ENCODE peak calls at places on chromosome 1, in seven cellular contexts. One of them, this sample, is unnamed. For H3K27me3, the result is how much of the 10 kb centered on the place peaks cover.

GRCh38 chr1:25744140-25744581 is 55.8 kb upstream of the SELENON start:
- DNase-seq in right lobe of liver: peak
- DNase-seq in transverse colon: peak
- DNase-seq in ovary: peak
- DNase-seq in body of pancreas: peak
- DNase-seq in adrenal gland: peak
- DNase-seq in IMR-90: peak
- DNase-seq in this sample: peak

GRCh38 chr1:183742367-183742766 is 62.6 kb upstream of the RGL1 start:
- DNase-seq in right lobe of liver: no peak
- DNase-seq in adrenal gland: no peak
- DNase-seq in IMR-90: no peak
- DNase-seq in transverse colon: no peak
- DNase-seq in ovary: no peak
- DNase-seq in body of pancreas: no peak
- DNase-seq in this sample: no peak

GRCh38 chr1:115755436-115756370 is 12.8 kb downstream of the CASQ2 start:
- DNase-seq in ovary: no peak
- DNase-seq in right lobe of liver: no peak
- DNase-seq in adrenal gland: no peak
- DNase-seq in body of pancreas: no peak
- DNase-seq in transverse colon: no peak
- DNase-seq in IMR-90: no peak
- DNase-seq in this sample: no peak

GRCh38 chr1:15950302-15950701 is 25.6 kb downstream of the ZBTB17 start:
- DNase-seq in right lobe of liver: no peak
- DNase-seq in adrenal gland: no peak
- DNase-seq in body of pancreas: no peak
- DNase-seq in ovary: no peak
- DNase-seq in transverse colon: no peak
- DNase-seq in IMR-90: no peak
- DNase-seq in this sample: no peak

GRCh38 chr1:159429074-159429861 is 2.7 kb upstream of the OR10J4 start:
- DNase-seq in right lobe of liver: no peak
- DNase-seq in transverse colon: no peak
- DNase-seq in ovary: no peak
- DNase-seq in body of pancreas: no peak
- DNase-seq in adrenal gland: no peak
- DNase-seq in IMR-90: peak
- DNase-seq in this sample: no peak

GRCh38 chr1:201295861-201296260 is 12.6 kb downstream of the PKP1 start:
- DNase-seq in body of pancreas: no peak
- DNase-seq in adrenal gland: no peak
- DNase-seq in right lobe of liver: no peak
- DNase-seq in ovary: no peak
- DNase-seq in transverse colon: no peak
- DNase-seq in IMR-90: peak
- DNase-seq in this sample: no peak

GRCh38 chr1:207084701-207085180 is 3.9 kb upstream of the C4BPB start:
- DNase-seq in ovary: peak
- DNase-seq in right lobe of liver: no peak
- DNase-seq in body of pancreas: peak
- DNase-seq in adrenal gland: peak
- DNase-seq in transverse colon: peak
- DNase-seq in IMR-90: peak
- DNase-seq in this sample: peak

GRCh38 chr1:67619080-67619479 is 65.9 kb upstream of the GADD45A start:
- DNase-seq in IMR-90: no peak
- DNase-seq in transverse colon: no peak
- DNase-seq in body of pancreas: no peak
- DNase-seq in right lobe of liver: no peak
- DNase-seq in ovary: no peak
- DNase-seq in adrenal gland: no peak
- DNase-seq in this sample: no peak

GRCh38 chr1:98046031-98046641 is 125.3 kb upstream of the DPYD start:
- DNase-seq in right lobe of liver: peak
- DNase-seq in transverse colon: no peak
- DNase-seq in IMR-90: peak
- DNase-seq in body of pancreas: no peak
- DNase-seq in adrenal gland: no peak
- DNase-seq in ovary: no peak
- DNase-seq in this sample: peak

GRCh38 chr1:171243878-171244277 is 4.4 kb upstream of the FMO1 start:
- DNase-seq in ovary: no peak
- DNase-seq in IMR-90: no peak
- DNase-seq in transverse colon: no peak
- DNase-seq in body of pancreas: no peak
- DNase-seq in right lobe of liver: no peak
- DNase-seq in adrenal gland: no peak
- DNase-seq in this sample: no peak

GRCh38 chr1:179817789-179818188 is 59.8 kb downstream of the TOR1AIP2 start:
- DNase-seq in body of pancreas: peak
- DNase-seq in adrenal gland: peak
- DNase-seq in ovary: no peak
- DNase-seq in right lobe of liver: no peak
- DNase-seq in transverse colon: no peak
- DNase-seq in IMR-90: peak
- DNase-seq in this sample: peak

GRCh38 chr1:164673584-164674214 is 114.7 kb downstream of the PBX1 start:
- DNase-seq in IMR-90: no peak
- DNase-seq in body of pancreas: no peak
- DNase-seq in right lobe of liver: no peak
- DNase-seq in adrenal gland: no peak
- DNase-seq in ovary: no peak
- DNase-seq in transverse colon: no peak
- DNase-seq in this sample: peak

GRCh38 chr1:36986241-36986955 is 47.9 kb downstream of the GRIK3 start:
- DNase-seq in transverse colon: no peak
- DNase-seq in adrenal gland: no peak
- DNase-seq in ovary: no peak
- DNase-seq in right lobe of liver: no peak
- DNase-seq in body of pancreas: no peak
- DNase-seq in IMR-90: no peak
- DNase-seq in this sample: no peak

GRCh38 chr1:53553734-53554509 is 94.7 kb downstream of the DMRTB1 start:
- DNase-seq in adrenal gland: peak
- DNase-seq in IMR-90: no peak
- DNase-seq in body of pancreas: no peak
- DNase-seq in ovary: no peak
- DNase-seq in right lobe of liver: peak
- DNase-seq in transverse colon: peak
- DNase-seq in this sample: no peak

GRCh38 chr1:81329061-81329460 is 471.7 kb upstream of the ADGRL2 start:
- DNase-seq in adrenal gland: no peak
- DNase-seq in right lobe of liver: no peak
- DNase-seq in IMR-90: no peak
- DNase-seq in ovary: no peak
- DNase-seq in transverse colon: no peak
- DNase-seq in body of pancreas: no peak
- DNase-seq in this sample: no peak

GRCh38 chr1:211742272-211742671 is 66.9 kb upstream of the NEK2 start:
- DNase-seq in right lobe of liver: no peak
- DNase-seq in ovary: no peak
- DNase-seq in body of pancreas: no peak
- DNase-seq in IMR-90: no peak
- DNase-seq in transverse colon: no peak
- DNase-seq in adrenal gland: no peak
- DNase-seq in this sample: no peak

GRCh38 chr1:7642781-7643180 is 128.3 kb upstream of the VAMP3 start:
- DNase-seq in body of pancreas: no peak
- DNase-seq in right lobe of liver: no peak
- DNase-seq in adrenal gland: no peak
- DNase-seq in ovary: no peak
- DNase-seq in IMR-90: peak
- DNase-seq in transverse colon: no peak
- DNase-seq in this sample: no peak

GRCh38 chr1:53581476-53581875 is 122.3 kb downstream of the DMRTB1 start:
- DNase-seq in adrenal gland: no peak
- DNase-seq in transverse colon: no peak
- DNase-seq in IMR-90: no peak
- DNase-seq in right lobe of liver: no peak
- DNase-seq in ovary: no peak
- DNase-seq in body of pancreas: no peak
- DNase-seq in this sample: no peak

GRCh38 chr1:222801067-222801466 is 13.8 kb upstream of the DISP1 start:
- DNase-seq in body of pancreas: no peak
- DNase-seq in adrenal gland: no peak
- DNase-seq in right lobe of liver: no peak
- DNase-seq in IMR-90: no peak
- DNase-seq in ovary: no peak
- DNase-seq in transverse colon: no peak
- DNase-seq in this sample: no peak

GRCh38 chr1:151887028-151887427 is 22.3 kb downstream of the THEM4 start:
- DNase-seq in right lobe of liver: no peak
- DNase-seq in ovary: no peak
- DNase-seq in IMR-90: peak
- DNase-seq in adrenal gland: no peak
- DNase-seq in body of pancreas: no peak
- DNase-seq in transverse colon: no peak
- DNase-seq in this sample: no peak

GRCh38 chr1:229258851-229259110 is 12.1 kb upstream of the RAB4A start:
- DNase-seq in IMR-90: no peak
- DNase-seq in body of pancreas: no peak
- DNase-seq in transverse colon: no peak
- DNase-seq in ovary: no peak
- DNase-seq in adrenal gland: no peak
- DNase-seq in right lobe of liver: no peak
- DNase-seq in this sample: peak

GRCh38 chr1:78840447-78841251 is 165.9 kb downstream of the ADGRL4 start:
- DNase-seq in transverse colon: no peak
- DNase-seq in right lobe of liver: no peak
- DNase-seq in ovary: no peak
- DNase-seq in body of pancreas: no peak
- DNase-seq in IMR-90: peak
- DNase-seq in adrenal gland: no peak
- DNase-seq in this sample: no peak

GRCh38 chr1:40692429-40692905 is 963 bp downstream of the NFYC start:
- DNase-seq in adrenal gland: peak
- DNase-seq in ovary: no peak
- DNase-seq in body of pancreas: no peak
- DNase-seq in right lobe of liver: no peak
- DNase-seq in IMR-90: peak
- DNase-seq in transverse colon: no peak
- DNase-seq in this sample: peak

GRCh38 chr1:65147424-65148177 is 402 bp upstream of the AK4 start:
- DNase-seq in IMR-90: no peak
- DNase-seq in adrenal gland: peak
- DNase-seq in ovary: peak
- DNase-seq in body of pancreas: peak
- DNase-seq in transverse colon: peak
- DNase-seq in right lobe of liver: peak
- DNase-seq in this sample: peak

GRCh38 chr1:93988634-93989350 is 79.6 kb upstream of the GCLM start:
- DNase-seq in transverse colon: no peak
- DNase-seq in IMR-90: peak
- DNase-seq in adrenal gland: no peak
- DNase-seq in ovary: no peak
- DNase-seq in right lobe of liver: no peak
- DNase-seq in body of pancreas: no peak
- DNase-seq in this sample: no peak

DNA sequence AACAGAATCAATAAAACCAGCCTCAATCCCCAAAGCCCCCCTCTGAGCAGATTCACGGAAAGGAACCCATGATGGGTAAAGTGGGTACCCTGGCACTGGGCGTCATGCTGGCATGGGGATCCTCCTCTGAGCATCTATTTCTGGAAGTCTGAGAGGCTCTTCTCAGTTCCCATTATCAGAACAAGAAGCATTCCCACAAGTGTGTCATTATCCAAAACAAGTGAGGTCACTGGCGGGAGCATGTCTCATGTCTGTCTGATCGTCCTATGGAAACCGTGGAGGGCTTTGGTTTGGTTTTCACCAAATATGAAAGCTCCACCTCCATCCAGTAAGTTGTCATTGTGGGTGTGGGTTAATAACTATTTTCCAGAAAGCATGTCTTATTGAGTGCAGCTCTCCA is 70.7 kb downstream of the PGM1 start:
- DNase-seq in IMR-90: peak
- DNase-seq in adrenal gland: no peak
- DNase-seq in right lobe of liver: no peak
- DNase-seq in ovary: no peak
- DNase-seq in body of pancreas: no peak
- DNase-seq in transverse colon: no peak
- DNase-seq in this sample: no peak
- H3K27ac ChIP-seq in IMR-90: no peak
- H3K27ac ChIP-seq in adrenal gland: no peak
- H3K27ac ChIP-seq in right lobe of liver: no peak
- H3K27ac ChIP-seq in ovary: no peak
- H3K27ac ChIP-seq in body of pancreas: no peak
- H3K27ac ChIP-seq in transverse colon: no peak
- H3K27ac ChIP-seq in this sample: no peak

GRCh38 chr1:224779491-224780020 is 149.9 kb upstream of the DNAH14 start:
- DNase-seq in body of pancreas: no peak
- DNase-seq in adrenal gland: no peak
- DNase-seq in IMR-90: no peak
- DNase-seq in transverse colon: no peak
- DNase-seq in right lobe of liver: no peak
- DNase-seq in ovary: no peak
- DNase-seq in this sample: no peak
- TF ChIP-seq POLR2A in body of pancreas: no peak
- TF ChIP-seq POLR2A in adrenal gland: no peak
- TF ChIP-seq POLR2A in IMR-90: no peak
- TF ChIP-seq POLR2A in transverse colon: no peak
- TF ChIP-seq POLR2A in right lobe of liver: no peak
- TF ChIP-seq POLR2A in ovary: no peak
- TF ChIP-seq POLR2A in this sample: no peak

GRCh38 chr1:3037281-3038040 is 16.2 kb downstream of the ACTRT2 start:
- DNase-seq in IMR-90: no peak
- DNase-seq in adrenal gland: no peak
- DNase-seq in body of pancreas: no peak
- DNase-seq in ovary: no peak
- DNase-seq in right lobe of liver: peak
- DNase-seq in transverse colon: no peak
- DNase-seq in this sample: peak
- H3K27me3 ChIP-seq in IMR-90: under half
- H3K27me3 ChIP-seq in adrenal gland: under half
- H3K27me3 ChIP-seq in body of pancreas: under half
- H3K27me3 ChIP-seq in ovary: under half
- H3K27me3 ChIP-seq in right lobe of liver: under half
- H3K27me3 ChIP-seq in transverse colon: under half
- H3K27me3 ChIP-seq in this sample: under half

GRCh38 chr1:59018860-59019259 is 235.0 kb upstream of the JUN start:
- DNase-seq in body of pancreas: no peak
- DNase-seq in adrenal gland: peak
- DNase-seq in right lobe of liver: no peak
- DNase-seq in ovary: no peak
- DNase-seq in IMR-90: no peak
- DNase-seq in transverse colon: no peak
- DNase-seq in this sample: peak

GRCh38 chr1:59020151-59020997 is 236.5 kb upstream of the JUN start:
- DNase-seq in IMR-90: peak
- DNase-seq in adrenal gland: peak
- DNase-seq in ovary: peak
- DNase-seq in right lobe of liver: no peak
- DNase-seq in transverse colon: peak
- DNase-seq in body of pancreas: peak
- DNase-seq in this sample: peak

GRCh38 chr1:59025201-59025600 is 241.4 kb upstream of the JUN start:
- DNase-seq in transverse colon: no peak
- DNase-seq in body of pancreas: no peak
- DNase-seq in IMR-90: peak
- DNase-seq in ovary: no peak
- DNase-seq in right lobe of liver: no peak
- DNase-seq in adrenal gland: no peak
- DNase-seq in this sample: no peak

GRCh38 chr1:59022799-59023198 is 239.0 kb upstream of the JUN start:
- DNase-seq in adrenal gland: no peak
- DNase-seq in ovary: no peak
- DNase-seq in body of pancreas: no peak
- DNase-seq in IMR-90: no peak
- DNase-seq in transverse colon: no peak
- DNase-seq in right lobe of liver: no peak
- DNase-seq in this sample: no peak

GRCh38 chr1:59022199-59022598 is 238.4 kb upstream of the JUN start:
- DNase-seq in transverse colon: no peak
- DNase-seq in adrenal gland: no peak
- DNase-seq in ovary: no peak
- DNase-seq in body of pancreas: no peak
- DNase-seq in right lobe of liver: no peak
- DNase-seq in IMR-90: no peak
- DNase-seq in this sample: no peak
- H3K27ac ChIP-seq in transverse colon: no peak
- H3K27ac ChIP-seq in adrenal gland: no peak
- H3K27ac ChIP-seq in ovary: no peak
- H3K27ac ChIP-seq in body of pancreas: no peak
- H3K27ac ChIP-seq in right lobe of liver: no peak
- H3K27ac ChIP-seq in IMR-90: no peak
- H3K27ac ChIP-seq in this sample: no peak